ENCODE peak calls at places on chromosomes 5 and 9, in nine cellular contexts. R is OCI-LY7, S is GM12891, W is activated gamma-delta T cell treated with Interleukin-2 at 50 U/mL for 16 hours, Y is posterior cingulate gyrus, L is AG10803, N is T1000, G is PC-3, U is mesendoderm. C is an unnamed sample.
A peak's percentile ranks its signal among the peaks of the same experiment; 100 is the strongest.

GRCh38 chr5:178637356-178638069 is 10.7 kb upstream of the CLK4 start:
- DNase-seq in R (no peak), S (no peak), W (no peak), Y (no peak), L (no peak), N (no peak), G (no peak), U (no peak), C (no peak)

GRCh38 chr9:135225619-135226228 is 138.3 kb downstream of the OLFM1 start:
- DNase-seq in R (no peak), S (no peak), W (no peak), Y (peak; percentile 9), L (no peak), N (no peak), G (no peak), U (no peak), C (no peak)

GRCh38 chr9:78932849-78933627 is 636.1 kb downstream of the PSAT1 start:
- DNase-seq in R (no peak), S (no peak), W (no peak), Y (no peak), L (peak; percentile 70), N (no peak), G (peak; percentile 82), U (peak; percentile 48), C (no peak)

GRCh38 chr9:106893088-106893487 is 30.1 kb downstream of the ZNF462 start:
- DNase-seq in R (no peak), S (no peak), W (no peak), Y (no peak), L (peak; percentile 59), N (peak; percentile 53), G (peak; percentile 79), U (peak; percentile 76), C (no peak)

GRCh38 chr5:134133995-134134541 is 19.6 kb downstream of the TCF7 start:
- DNase-seq in R (no peak), S (no peak), W (peak; percentile 3), Y (peak; percentile 36), L (no peak), N (no peak), G (no peak), U (no peak), C (no peak)

GRCh38 chr5:157866536-157866935 is 7.6 kb upstream of the CLINT1 start:
- DNase-seq in R (no peak), S (no peak), W (no peak), Y (no peak), L (no peak), N (no peak), G (no peak), U (no peak), C (no peak)

GRCh38 chr9:137193771-137194170 is 5.3 kb downstream of the SSNA1 start:
- DNase-seq in R (no peak), S (no peak), W (no peak), Y (peak; percentile 84), L (no peak), N (no peak), G (no peak), U (no peak), C (no peak)

GRCh38 chr5:157520911-157521703 is 54.5 kb downstream of the ADAM19 start:
- DNase-seq in R (no peak), S (no peak), W (no peak), Y (no peak), L (peak; percentile 58), N (no peak), G (no peak), U (peak; percentile 62), C (no peak)

GRCh38 chr5:116411101-116411571 is 163.5 kb downstream of the SEMA6A start:
- DNase-seq in R (no peak), S (no peak), W (no peak), Y (peak; percentile 87), L (no peak), N (no peak), G (no peak), U (no peak), C (no peak)

GRCh38 chr9:89743576-89744254 is 138.9 kb downstream of the GADD45G start:
- DNase-seq in R (peak; percentile 78), S (no peak), W (peak; percentile 46), Y (peak; percentile 35), L (no peak), N (no peak), G (no peak), U (peak; percentile 85), C (no peak)

GRCh38 chr5:77301447-77301878 is 91.0 kb downstream of the PDE8B start:
- DNase-seq in R (no peak), S (no peak), W (no peak), Y (no peak), L (peak; percentile 86), N (peak; percentile 15), G (peak; percentile 66), U (no peak), C (no peak)

C was measured in D721Med.